ENCODE peak calls at places on chromosomes 2 and 18, in five cellular contexts. I is upper lobe of right lung, G is fibroblast of lung, T is uterus, B is BE2C. S is an unnamed sample.

GRCh38 chr2:214987261-214987660 is 151.2 kb downstream of the ABCA12 start:
- DNase-seq in G (no peak), B (no peak), I (no peak), T (no peak), S (no peak)

GRCh38 chr2:241859436-241860183 is 916 bp upstream of the PDCD1 start:
- DNase-seq in I (peak), T (peak), B (peak), G (peak), S (no peak)

GRCh38 chr2:10078704-10079191 is 1.5 kb downstream of the CYS1 start:
- DNase-seq in B (no peak), T (no peak), I (no peak), G (no peak), S (no peak)

GRCh38 chr18:13264091-13264777 is 45.7 kb downstream of the LDLRAD4 start:
- DNase-seq in T (peak), G (peak), B (peak), I (peak), S (no peak)

GRCh38 chr2:47488870-47489584 is 86.1 kb downstream of the MSH2 start:
- DNase-seq in T (no peak), I (no peak), G (peak), B (no peak), S (peak)

GRCh38 chr2:236335696-236336574 is 71.7 kb upstream of the ASB18 start:
- DNase-seq in G (no peak), I (no peak), T (no peak), B (no peak), S (no peak)

GRCh38 chr2:176565641-176566323 is 296.5 kb downstream of the MTX2 start:
- DNase-seq in G (peak), I (no peak), T (peak), B (no peak), S (no peak)

GRCh38 chr2:239240480-239240881 is 160.3 kb downstream of the HDAC4 start:
- DNase-seq in T (peak), I (no peak), G (no peak), B (peak), S (no peak)

GRCh38 chr2:52518673-52519072 is 1248.9 kb upstream of the CHAC2 start:
- DNase-seq in G (no peak), I (no peak), B (no peak), T (no peak), S (no peak)

GRCh38 chr2:240881913-240882312 is 13.3 kb downstream of the AGXT start:
- DNase-seq in I (no peak), G (no peak), B (no peak), T (no peak), S (no peak)

GRCh38 chr2:43074052-43074451 is 152.4 kb downstream of the ZFP36L2 start:
- DNase-seq in B (no peak), I (no peak), T (no peak), G (no peak), S (no peak)

GRCh38 chr18:25349926-25350560 is 1.9 kb downstream of the ZNF521 start:
- DNase-seq in B (no peak), I (no peak), G (peak), T (peak), S (no peak)

GRCh38 chr2:182416191-182416590 is 10.6 kb downstream of the PDE1A start:
- DNase-seq in T (no peak), B (no peak), G (no peak), I (no peak), S (no peak)

GRCh38 chr2:190762569-190762968 is 113.7 kb downstream of the NAB1 start:
- DNase-seq in T (no peak), B (no peak), G (no peak), I (no peak), S (no peak)

GRCh38 chr2:113887393-113887792 is 2.5 kb upstream of the ACTR3 start:
- DNase-seq in B (no peak), G (no peak), I (no peak), T (no peak), S (no peak)

GRCh38 chr2:113891265-113891959 is 1.5 kb downstream of the ACTR3 start:
- DNase-seq in T (no peak), I (no peak), G (peak), B (no peak), S (no peak)

GRCh38 chr2:113890253-113891235 is 655 bp downstream of the ACTR3 start:
- DNase-seq in T (peak), I (peak), B (peak), G (peak), S (peak)

GRCh38 chr2:113888641-113889470 is 1.0 kb upstream of the ACTR3 start:
- DNase-seq in I (peak), G (no peak), B (no peak), T (no peak), S (no peak)

GRCh38 chr2:113889471-113890252 is at the start of gene ACTR3:
- DNase-seq in T (peak), I (peak), G (peak), B (peak), S (peak)
- TF ChIP-seq CTCF in T (no peak), I (no peak), G (peak), B (no peak), S (no peak)

DNA sequence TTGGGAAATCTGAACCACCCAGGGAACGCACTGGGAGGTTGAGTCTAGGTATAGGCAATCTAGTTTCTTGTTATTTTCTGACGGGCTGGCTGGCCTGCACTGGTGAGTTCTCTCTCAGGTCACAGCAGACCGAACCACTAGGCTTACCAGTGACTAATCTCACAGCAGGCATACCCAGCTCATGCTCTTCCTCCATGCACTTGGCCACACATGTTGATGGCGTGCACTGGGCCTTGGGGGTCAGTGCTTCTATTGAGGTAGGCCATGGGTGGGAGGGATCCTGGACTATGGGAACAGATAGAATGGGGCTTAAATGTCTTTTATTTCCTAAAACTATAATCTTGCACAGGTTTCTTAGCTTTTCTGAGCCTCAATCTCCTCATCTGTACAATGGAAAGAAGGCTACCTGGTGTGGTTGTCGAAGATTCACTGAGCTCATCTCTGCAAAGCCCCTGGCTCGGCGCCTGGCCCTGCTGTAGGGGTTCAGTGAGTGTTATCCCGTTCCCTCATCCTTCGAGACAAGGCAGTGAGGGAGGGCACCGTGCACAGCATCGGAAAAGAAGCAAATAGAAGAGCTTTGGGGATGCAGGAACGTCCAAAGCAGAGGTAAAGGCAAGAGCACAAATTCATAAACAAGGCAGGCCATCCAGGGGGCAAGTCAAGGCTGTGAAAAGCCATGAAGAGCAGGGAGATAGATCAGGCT is 41.3 kb upstream of the ATG16L1 start:
- DNase-seq in B (no peak), T (no peak), G (no peak), I (no peak), S (no peak)
- H3K4me3 ChIP-seq in B (no peak), T (no peak), G (no peak), I (no peak), S (no peak)

GRCh38 chr2:178452334-178452733 is 1.2 kb downstream of the PJVK start:
- DNase-seq in T (no peak), I (no peak), B (no peak), G (no peak), S (no peak)

GRCh38 chr2:178457390-178457886 is 6.3 kb downstream of the PJVK start:
- DNase-seq in B (no peak), T (no peak), G (no peak), I (no peak), S (no peak)

GRCh38 chr2:178452870-178453269 is 1.7 kb downstream of the PJVK start:
- DNase-seq in B (no peak), I (no peak), T (no peak), G (no peak), S (no peak)

GRCh38 chr2:178450574-178451429 is at the start of the genes PJVK and PRKRA:
- DNase-seq in I (peak), G (peak), T (peak), B (peak), S (peak)

DNA sequence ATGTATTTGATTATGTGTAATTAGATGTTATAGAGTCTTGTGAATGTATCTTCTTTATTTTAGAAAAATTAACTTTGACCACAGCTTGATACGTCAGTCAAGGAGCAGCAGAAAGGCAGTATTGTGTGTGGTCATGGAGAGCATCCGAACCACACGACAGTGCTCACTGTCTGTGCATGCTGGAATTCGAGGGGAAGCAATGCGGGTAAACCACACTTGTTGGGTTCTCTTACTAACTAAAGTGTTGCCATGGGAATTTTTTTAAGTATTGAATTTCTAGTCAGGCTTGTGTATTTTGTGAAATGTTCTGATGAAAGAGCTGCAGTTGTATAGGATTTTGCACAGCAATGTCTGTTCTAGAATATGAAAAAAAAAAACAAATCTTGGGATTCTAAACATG is 4.8 kb downstream of the PJVK start:
- DNase-seq in G (no peak), I (no peak), T (no peak), B (no peak), S (no peak)
- TF ChIP-seq CTCF in G (no peak), I (no peak), T (no peak), B (no peak), S (no peak)

DNA sequence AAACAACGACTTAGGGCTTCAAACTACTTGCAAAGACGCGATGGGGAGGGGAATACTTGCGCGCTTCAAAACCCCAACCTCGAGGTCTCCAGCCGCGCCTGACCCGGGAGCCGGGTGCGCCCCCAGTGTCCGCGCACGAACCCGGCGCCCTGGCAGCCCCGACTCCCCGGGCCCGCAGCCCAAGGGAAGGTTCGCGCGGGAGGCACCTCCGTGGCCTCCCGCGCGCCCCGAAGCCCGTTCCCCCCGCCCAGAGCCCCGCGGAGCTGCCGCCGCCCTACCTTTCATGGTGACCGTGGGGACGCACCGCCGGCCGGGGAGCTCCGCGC is 308 bp downstream of the COLEC12 start:
- DNase-seq in I (no peak), B (no peak), T (peak), G (no peak), S (no peak)
- H3K4me3 ChIP-seq in I (peak), B (peak), T (peak), G (peak), S (peak)

GRCh38 chr18:23057096-23057495 is 78.2 kb upstream of the CABLES1 start:
- DNase-seq in I (no peak), T (no peak), B (no peak), G (no peak), S (no peak)

GRCh38 chr18:23054553-23054952 is 80.7 kb upstream of the CABLES1 start:
- DNase-seq in I (no peak), G (no peak), T (no peak), B (no peak), S (no peak)

GRCh38 chr18:23049698-23050373 is 85.4 kb upstream of the CABLES1 start:
- DNase-seq in B (no peak), I (no peak), T (no peak), G (no peak), S (no peak)

GRCh38 chr18:23056315-23056714 is 79.0 kb upstream of the CABLES1 start:
- DNase-seq in I (no peak), T (no peak), B (no peak), G (no peak), S (no peak)

GRCh38 chr18:23053756-23054457 is 81.4 kb upstream of the CABLES1 start:
- DNase-seq in T (no peak), B (peak), G (peak), I (no peak), S (no peak)
- TF ChIP-seq CTCF in T (no peak), B (peak), G (peak), I (peak), S (peak)

GRCh38 chr2:73946215-73946614 is 19.5 kb downstream of the DGUOK start:
- DNase-seq in G (no peak), I (no peak), T (no peak), B (no peak), S (no peak)
- H3K4me3 ChIP-seq in G (no peak), I (no peak), T (no peak), B (no peak), S (no peak)

DNA sequence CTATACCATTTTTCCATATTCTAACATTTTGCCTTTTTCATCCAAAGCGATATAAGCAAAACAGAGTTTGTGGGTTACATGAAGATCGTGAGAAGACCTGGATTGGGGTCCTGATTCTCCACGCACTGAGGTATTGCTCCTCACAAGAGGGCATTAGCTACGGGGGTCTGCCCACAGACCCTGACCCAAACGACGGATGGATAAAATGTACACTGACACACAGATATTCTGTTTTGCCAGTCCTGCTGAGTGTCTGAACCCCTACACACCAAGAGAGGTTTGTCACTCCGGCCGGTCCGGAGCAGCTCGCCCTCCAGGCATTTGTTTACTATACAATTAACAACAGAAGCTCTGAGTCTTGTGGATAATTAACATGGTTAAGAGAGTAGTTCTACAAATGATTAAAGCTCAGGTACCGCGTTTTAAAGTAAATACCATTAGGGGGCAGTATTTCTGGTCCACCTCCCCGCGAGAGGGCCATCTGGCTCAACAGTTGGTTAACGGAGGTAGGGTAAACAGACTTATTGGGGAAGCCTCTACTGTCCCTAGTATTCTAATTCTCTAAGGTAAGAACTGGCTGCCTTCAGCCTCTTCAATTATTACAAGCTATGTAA is 28.4 kb downstream of the SCYGR8 start:
- DNase-seq in T (no peak), G (no peak), B (no peak), I (no peak), S (no peak)
- TF ChIP-seq CTCF in T (no peak), G (peak), B (no peak), I (peak), S (peak)

S was measured in AG04449.